ENCODE peak calls at places on chromosomes 6 and 20, in nine cellular contexts. I is tibial artery, X is esophagus squamous epithelium, M is DND-41, P is cardiac fibroblast, F is mucosa of descending colon, A is H9, T is GM13977, C is AG10803. B is an unnamed sample.

GRCh38 chr20:8388146-8388545 is 256.1 kb downstream of the PLCB1 start:
- DNase-seq in I (no peak), M (no peak), A (no peak), P (peak), F (no peak), X (no peak), T (no peak), C (peak), B (peak)

GRCh38 chr20:21808863-21809664 is 103.6 kb downstream of the PAX1 start:
- DNase-seq in M (peak), X (no peak), I (no peak), C (no peak), F (peak), A (peak), T (peak), P (no peak), B (peak)

GRCh38 chr6:52514514-52514913 is 62.3 kb downstream of the TRAM2 start:
- DNase-seq in X (no peak), P (peak), A (no peak), C (peak), T (no peak), F (no peak), I (peak), M (no peak), B (peak)

GRCh38 chr6:48111143-48111506 is at the start of gene PTCHD4:
- DNase-seq in P (peak), C (peak), M (no peak), T (no peak), A (peak), F (no peak), I (no peak), X (no peak), B (peak)

GRCh38 chr20:3995749-3996305 is 19.5 kb downstream of the RNF24 start:
- DNase-seq in C (no peak), F (no peak), M (no peak), T (no peak), A (no peak), P (no peak), X (no peak), I (no peak), B (no peak)

GRCh38 chr6:28220164-28221133 is 4.6 kb upstream of the ZSCAN9 start:
- DNase-seq in F (no peak), C (no peak), M (no peak), A (no peak), P (no peak), T (no peak), X (no peak), I (no peak), B (no peak)

GRCh38 chr6:29976588-29977424 is 34.5 kb downstream of the HLA-A start:
- DNase-seq in A (peak), I (peak), X (no peak), P (peak), C (peak), M (no peak), T (peak), F (peak), B (peak)

GRCh38 chr20:58228484-58229197 is at the start of gene ANKRD60:
- DNase-seq in T (peak), F (no peak), A (peak), X (no peak), M (no peak), I (no peak), P (peak), C (peak), B (peak)

GRCh38 chr6:11277275-11278206 is 45.1 kb upstream of the NEDD9 start:
- DNase-seq in A (peak), M (no peak), P (peak), X (no peak), F (no peak), T (peak), I (no peak), C (peak), B (peak)

GRCh38 chr20:37242503-37242902 is 19.1 kb downstream of the GHRH start:
- DNase-seq in A (no peak), T (no peak), F (no peak), P (no peak), I (no peak), C (no peak), M (no peak), X (no peak), B (no peak)

GRCh38 chr20:37243937-37244571 is 17.6 kb downstream of the GHRH start:
- DNase-seq in T (no peak), C (peak), A (no peak), P (peak), F (no peak), M (no peak), I (no peak), X (no peak), B (peak)

GRCh38 chr20:37244572-37244957 is 17.0 kb downstream of the GHRH start:
- DNase-seq in X (no peak), A (no peak), T (no peak), I (no peak), P (no peak), M (no peak), C (no peak), F (no peak), B (no peak)

GRCh38 chr20:37245181-37245580 is 16.4 kb downstream of the GHRH start:
- DNase-seq in X (no peak), I (no peak), C (no peak), F (no peak), M (no peak), T (no peak), P (no peak), A (no peak), B (no peak)

GRCh38 chr20:37243076-37243936 is 18.3 kb downstream of the GHRH start:
- DNase-seq in M (no peak), C (no peak), P (no peak), A (peak), F (no peak), I (no peak), X (no peak), T (no peak), B (no peak)
- TF ChIP-seq CTCF in M (peak), C (no peak), P (peak), A (peak), F (no peak), I (no peak), X (no peak), T (no peak), B (no peak)

GRCh38 chr6:91167846-91168245 is 581.0 kb upstream of the MAP3K7 start:
- DNase-seq in P (no peak), I (no peak), F (no peak), M (no peak), T (no peak), C (no peak), X (no peak), A (no peak), B (no peak)
- TF ChIP-seq CTCF in P (no peak), I (no peak), F (no peak), M (peak), T (no peak), C (no peak), X (no peak), A (peak), B (no peak)

DNA sequence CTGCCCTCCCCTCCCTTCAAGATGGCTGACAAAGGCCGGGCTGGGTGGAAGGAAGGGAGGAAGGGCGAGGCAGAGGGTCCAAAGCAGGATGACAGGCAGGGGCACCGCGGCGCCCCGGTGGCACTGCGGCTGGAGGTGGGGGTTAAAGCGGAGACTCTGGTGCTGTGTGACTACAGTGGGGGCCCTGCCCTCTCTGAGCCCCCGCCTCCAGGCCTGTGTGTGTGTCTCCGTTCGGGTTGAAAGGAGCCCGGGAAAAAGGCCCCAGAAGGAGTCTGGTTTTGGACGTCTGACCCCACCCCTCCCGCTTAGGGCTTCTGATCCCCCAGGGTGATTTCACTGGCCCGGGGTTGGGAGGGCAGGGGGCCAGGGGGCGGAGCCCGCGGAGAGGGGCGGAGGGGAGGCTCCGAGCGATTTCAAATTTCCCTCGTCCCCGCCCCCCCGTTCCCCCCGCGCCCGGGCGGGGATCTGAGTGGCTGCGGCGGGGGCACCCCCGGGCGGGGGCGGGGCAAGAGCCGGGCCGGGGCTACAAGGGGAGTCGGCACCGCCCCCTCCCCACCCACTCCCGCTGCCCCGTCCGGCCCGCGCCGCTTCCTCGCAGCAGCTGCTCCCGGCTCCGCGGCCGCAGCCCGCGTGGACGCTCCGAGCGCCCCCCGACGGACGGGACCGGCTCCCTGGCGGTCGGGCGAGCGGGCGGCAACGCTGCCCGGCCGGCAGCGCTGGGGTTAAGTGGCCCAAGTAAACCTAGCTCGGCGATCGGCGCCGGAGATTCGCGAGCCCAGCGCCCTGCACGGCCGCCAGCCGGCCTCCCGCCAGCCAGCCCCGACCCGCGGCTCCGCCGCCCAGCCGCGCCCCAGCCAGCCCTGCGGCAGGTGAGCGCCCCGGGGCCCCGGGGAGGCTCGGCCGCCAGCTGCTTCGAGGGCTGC is at the start of gene DNMT3B:
- DNase-seq in I (peak), F (peak), M (peak), P (peak), C (peak), X (no peak), A (peak), T (peak), B (peak)
- TF ChIP-seq CTCF in I (no peak), F (no peak), M (peak), P (no peak), C (no peak), X (no peak), A (peak), T (peak), B (no peak)

DNA sequence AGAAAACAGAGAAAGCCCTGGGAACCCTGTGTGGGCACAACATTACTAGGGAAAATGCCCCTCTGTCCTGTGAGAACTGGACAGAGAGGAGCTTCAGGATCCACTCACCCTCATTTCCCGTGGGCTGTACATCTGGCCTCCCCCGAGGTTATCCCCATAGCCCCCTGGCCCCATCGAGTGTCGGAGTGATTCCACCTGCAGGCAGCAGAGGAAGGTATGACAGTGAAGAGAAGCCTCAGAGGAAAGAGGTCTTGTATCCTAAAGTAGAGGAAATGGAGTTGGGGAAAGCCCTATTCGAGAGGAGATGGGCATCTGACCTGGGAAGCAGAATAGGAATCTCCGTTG is 2.4 kb upstream of the AGER start:
- DNase-seq in M (no peak), I (no peak), A (no peak), X (no peak), T (no peak), F (no peak), P (no peak), C (no peak), B (no peak)
- TF ChIP-seq CTCF in M (no peak), I (no peak), A (no peak), X (no peak), T (no peak), F (no peak), P (no peak), C (no peak), B (no peak)

GRCh38 chr6:126175251-126175650 is 164.7 kb upstream of the CENPW start:
- DNase-seq in P (no peak), T (no peak), X (no peak), F (no peak), M (no peak), A (no peak), I (no peak), C (no peak), B (peak)

GRCh38 chr6:126180585-126180984 is 159.3 kb upstream of the CENPW start:
- DNase-seq in A (no peak), C (peak), F (no peak), M (no peak), X (no peak), P (peak), T (peak), I (no peak), B (peak)

GRCh38 chr6:126172151-126172550 is 167.8 kb upstream of the CENPW start:
- DNase-seq in I (no peak), F (no peak), X (no peak), M (no peak), P (no peak), T (no peak), C (no peak), A (no peak), B (no peak)

GRCh38 chr6:126174697-126175096 is 165.2 kb upstream of the CENPW start:
- DNase-seq in I (no peak), F (no peak), X (no peak), P (no peak), M (no peak), T (no peak), C (no peak), A (no peak), B (no peak)

GRCh38 chr6:126176266-126176665 is 163.6 kb upstream of the CENPW start:
- DNase-seq in T (no peak), F (no peak), M (no peak), X (no peak), A (no peak), P (peak), C (no peak), I (no peak), B (peak)
- TF ChIP-seq CTCF in T (peak), F (no peak), M (no peak), X (no peak), A (peak), P (peak), C (peak), I (no peak), B (peak)

GRCh38 chr6:3540980-3541379 is 84.1 kb upstream of the SLC22A23 start:
- DNase-seq in M (no peak), C (no peak), X (no peak), I (no peak), A (no peak), F (peak), P (no peak), T (no peak), B (no peak)
- TF ChIP-seq CTCF in M (no peak), C (no peak), X (no peak), I (no peak), A (no peak), F (no peak), P (no peak), T (no peak), B (no peak)

DNA sequence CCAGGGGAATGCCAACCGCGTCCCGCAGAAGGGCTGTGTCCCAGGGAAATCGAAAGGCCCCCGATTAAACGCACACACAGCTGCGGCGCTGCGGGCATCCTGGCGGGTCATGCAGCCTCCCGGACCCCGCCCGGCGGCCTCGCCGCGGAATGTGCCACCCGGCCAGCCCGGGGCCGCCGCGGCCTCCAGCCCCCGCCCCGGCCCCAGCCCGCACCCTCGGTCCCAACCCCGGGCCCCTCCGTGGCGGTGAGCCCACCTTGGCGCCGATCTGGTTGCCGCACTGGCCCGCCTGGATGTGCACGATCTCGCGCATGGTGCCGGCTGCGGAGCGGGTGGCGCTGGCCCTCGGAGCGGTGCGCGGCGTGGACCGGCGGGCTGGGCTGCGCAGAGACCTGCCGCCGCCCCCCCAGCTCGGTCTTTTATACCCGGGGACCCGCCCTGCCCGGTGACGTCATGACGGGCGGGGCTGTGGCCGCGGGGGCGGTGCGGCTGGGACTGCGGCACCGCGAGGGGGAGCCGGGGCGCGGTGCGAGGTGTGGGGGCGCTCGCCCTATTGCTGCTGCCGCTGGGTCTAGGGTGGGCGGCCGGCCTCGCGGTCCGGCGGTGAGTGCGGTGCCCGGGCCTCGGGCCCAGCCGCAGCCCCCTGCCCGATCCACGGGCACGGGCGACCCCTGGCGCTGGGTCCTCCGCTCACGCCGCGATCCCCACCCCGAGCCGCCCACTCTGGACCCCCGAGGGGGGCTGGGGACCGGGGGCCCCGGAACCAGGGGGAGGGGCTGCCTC is at the start of gene TUBB2A:
- DNase-seq in I (peak), P (peak), C (peak), F (peak), A (peak), X (peak), T (peak), M (peak), B (peak)
- TF ChIP-seq CTCF in I (peak), P (no peak), C (peak), F (peak), A (peak), X (peak), T (peak), M (peak), B (peak)

DNA sequence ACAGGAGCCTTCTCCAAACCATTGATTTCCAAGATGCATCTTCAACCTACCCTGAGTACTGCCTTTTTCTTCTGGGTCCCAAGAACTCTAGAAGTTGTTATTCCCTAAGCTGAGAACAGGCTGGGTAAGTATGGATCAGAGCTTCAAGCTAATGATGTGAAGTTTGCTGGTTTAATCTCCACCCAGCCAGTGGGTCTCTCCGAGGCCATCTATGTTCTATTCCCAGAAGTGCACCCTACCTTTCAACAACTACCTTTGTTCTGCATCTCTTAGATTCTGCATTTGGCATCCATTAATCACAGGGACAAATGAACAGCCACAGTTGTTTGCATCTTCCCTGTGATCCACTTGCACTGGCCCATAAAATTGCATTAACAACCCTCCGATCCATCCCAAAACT is 246.2 kb downstream of the HIVEP2 start:
- DNase-seq in C (no peak), A (no peak), X (no peak), M (no peak), F (no peak), P (no peak), I (no peak), T (no peak), B (no peak)
- TF ChIP-seq CTCF in C (peak), A (peak), X (no peak), M (peak), F (no peak), P (peak), I (no peak), T (peak), B (no peak)

GRCh38 chr20:14984305-14984704 is 646.9 kb upstream of the FLRT3 start:
- DNase-seq in A (no peak), P (no peak), X (no peak), C (no peak), F (no peak), T (no peak), M (no peak), I (no peak), B (no peak)

GRCh38 chr20:14984768-14985622 is 647.6 kb upstream of the FLRT3 start:
- DNase-seq in I (no peak), X (no peak), C (no peak), M (no peak), T (no peak), P (no peak), A (no peak), F (no peak), B (no peak)

DNA sequence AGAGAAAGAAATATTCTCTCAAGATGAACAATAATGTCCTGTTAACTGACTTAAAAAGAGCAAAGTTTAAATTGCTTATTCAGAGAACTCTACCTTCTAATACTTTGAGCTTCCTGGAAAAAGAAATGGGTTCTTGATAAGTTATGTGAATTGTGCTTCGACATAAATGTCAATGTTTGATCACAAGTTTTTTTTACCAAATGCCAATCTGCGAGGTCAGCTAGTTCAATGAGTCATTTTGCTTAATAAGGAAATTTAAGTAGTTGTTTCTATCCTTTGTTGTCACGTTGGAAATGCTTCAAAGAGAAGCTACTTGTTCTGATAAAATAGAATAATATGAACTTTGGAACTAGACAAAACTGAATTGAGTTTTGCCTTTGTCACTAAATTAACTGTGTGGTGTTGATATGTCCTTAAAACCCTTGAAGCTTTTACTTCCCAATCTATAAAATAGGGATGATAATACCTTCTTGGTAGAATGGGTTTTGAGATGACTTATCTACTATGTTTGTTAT is 642.1 kb upstream of the FLRT3 start:
- DNase-seq in I (no peak), A (no peak), X (no peak), P (no peak), M (no peak), F (no peak), T (no peak), C (no peak), B (no peak)
- TF ChIP-seq CTCF in I (no peak), A (no peak), X (no peak), P (no peak), M (no peak), F (no peak), T (no peak), C (no peak), B (no peak)

DNA sequence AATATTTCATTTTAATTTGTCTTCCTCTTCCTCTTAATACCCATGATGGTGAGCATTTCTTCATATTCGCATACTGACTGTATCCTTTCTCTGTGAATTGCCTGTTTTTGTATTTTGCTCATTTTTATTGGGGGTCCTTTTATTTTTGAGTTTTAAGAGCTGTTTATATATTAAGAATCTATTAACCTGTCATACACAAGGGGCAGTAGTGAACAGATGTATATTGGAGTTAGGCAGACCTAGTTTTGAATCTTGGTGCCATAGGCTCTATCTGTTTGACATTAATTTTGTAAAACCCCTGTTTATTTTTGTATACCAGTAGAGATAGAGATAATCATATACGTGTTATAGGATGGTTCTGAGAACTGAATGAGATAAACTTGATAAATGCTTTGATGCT is 3.1 kb upstream of the WFDC5 start:
- DNase-seq in P (no peak), F (no peak), C (no peak), M (no peak), T (no peak), I (no peak), X (no peak), A (no peak), B (no peak)
- TF ChIP-seq CTCF in P (peak), F (no peak), C (peak), M (no peak), T (no peak), I (no peak), X (no peak), A (peak), B (peak)